ENCODE peak calls at places on chromosomes 7 and 10, in four cellular contexts. C, P, G and R are unnamed samples.

GRCh38 chr10:68125770-68126169 is 16.5 kb downstream of the MYPN start:
- DNase-seq in C (no peak), P (no peak), G (no peak), R (no peak)

GRCh38 chr7:141702047-141702567 is at the start of gene DENND11:
- DNase-seq in C (peak; percentile 20), P (peak; percentile 45), G (peak; percentile 18), R (peak; percentile 64)

GRCh38 chr7:156832195-156832877 is 60.6 kb downstream of the LMBR1 start:
- DNase-seq in C (no peak), P (no peak), G (no peak), R (no peak)

GRCh38 chr7:121451367-121452073 is 55.4 kb upstream of the FAM3C start:
- DNase-seq in C (peak; percentile 24), P (no peak), G (no peak), R (no peak)

GRCh38 chr7:101792051-101792651 is 25.3 kb upstream of the CUX1 start:
- DNase-seq in C (peak; percentile 61), P (peak; percentile 78), G (no peak), R (peak; percentile 97)

GRCh38 chr10:78559514-78560392 is 509.0 kb upstream of the ZMIZ1 start:
- DNase-seq in C (no peak), P (no peak), G (no peak), R (no peak)

GRCh38 chr7:15495170-15495569 is 66.6 kb downstream of the AGMO start:
- DNase-seq in C (no peak), P (no peak), G (peak; percentile 5), R (no peak)

GRCh38 chr10:51397695-51398094 is 301.7 kb downstream of the CSTF2T start:
- DNase-seq in C (peak; percentile 82), P (peak; percentile 76), G (peak; percentile 75), R (peak; percentile 88)

GRCh38 chr7:144452064-144452463 is 48.6 kb upstream of the NOBOX start:
- DNase-seq in C (no peak), P (no peak), G (no peak), R (peak; percentile 18)

GRCh38 chr7:144455040-144455404 is 51.5 kb upstream of the NOBOX start:
- DNase-seq in C (no peak), P (no peak), G (no peak), R (no peak)

GRCh38 chr7:144459635-144460034 is 56.1 kb upstream of the NOBOX start:
- DNase-seq in C (no peak), P (no peak), G (no peak), R (no peak)

DNA sequence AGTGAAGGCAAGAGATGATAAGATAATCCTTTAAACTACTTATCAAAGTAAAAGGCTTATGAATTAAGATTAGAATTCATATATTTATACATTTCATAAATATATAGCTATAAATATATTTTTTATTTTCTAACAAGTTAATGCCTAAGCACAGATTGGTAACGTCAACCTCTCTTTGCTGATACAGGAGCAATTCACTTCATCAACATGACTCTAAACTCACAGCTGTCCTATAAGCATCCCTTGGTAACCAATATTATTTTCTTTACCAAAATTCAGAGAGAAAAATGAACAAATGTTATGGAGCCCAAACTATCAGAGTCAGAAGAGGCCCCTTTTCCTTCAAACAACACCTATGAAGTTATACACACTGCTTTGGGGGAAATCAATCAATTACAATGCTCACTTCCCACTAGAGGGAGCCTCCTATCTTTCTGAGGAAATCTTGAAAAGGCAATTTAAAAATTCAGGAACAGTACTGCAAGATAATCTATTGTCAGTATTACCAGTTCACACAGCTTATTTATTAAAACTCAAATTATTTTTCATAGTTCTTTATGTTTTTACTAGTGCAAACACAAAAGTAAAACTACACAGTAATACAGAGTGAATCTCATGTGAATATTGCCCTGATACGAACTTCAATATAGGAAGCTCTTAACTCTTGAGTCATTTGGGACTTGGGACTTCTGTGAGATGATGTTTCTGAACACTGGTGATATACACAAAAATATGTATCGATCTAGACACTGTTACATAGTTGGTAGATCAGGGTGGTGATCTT is 51.0 kb upstream of the NOBOX start:
- DNase-seq in C (peak; percentile 13), P (peak; percentile 10), G (peak; percentile 6), R (peak; percentile 17)
- TF ChIP-seq CTCF in C (peak; percentile 61), P (peak; percentile 37), G (peak; percentile 56), R (peak; percentile 39)

GRCh38 chr7:159118623-159119022 is 26.0 kb downstream of the VIPR2 start:
- DNase-seq in C (no peak), P (no peak), G (no peak), R (no peak)

GRCh38 chr7:159119851-159120539 is 24.7 kb downstream of the VIPR2 start:
- DNase-seq in C (no peak), P (no peak), G (no peak), R (no peak)

GRCh38 chr7:159118220-159118595 is 26.5 kb downstream of the VIPR2 start:
- DNase-seq in C (no peak), P (no peak), G (no peak), R (no peak)

GRCh38 chr7:159120540-159120919 is 24.1 kb downstream of the VIPR2 start:
- DNase-seq in C (no peak), P (no peak), G (no peak), R (no peak)

GRCh38 chr7:159119026-159119741 is 25.5 kb downstream of the VIPR2 start:
- DNase-seq in C (no peak), P (no peak), G (no peak), R (no peak)
- TF ChIP-seq CTCF in C (no peak), P (no peak), G (no peak), R (no peak)

DNA sequence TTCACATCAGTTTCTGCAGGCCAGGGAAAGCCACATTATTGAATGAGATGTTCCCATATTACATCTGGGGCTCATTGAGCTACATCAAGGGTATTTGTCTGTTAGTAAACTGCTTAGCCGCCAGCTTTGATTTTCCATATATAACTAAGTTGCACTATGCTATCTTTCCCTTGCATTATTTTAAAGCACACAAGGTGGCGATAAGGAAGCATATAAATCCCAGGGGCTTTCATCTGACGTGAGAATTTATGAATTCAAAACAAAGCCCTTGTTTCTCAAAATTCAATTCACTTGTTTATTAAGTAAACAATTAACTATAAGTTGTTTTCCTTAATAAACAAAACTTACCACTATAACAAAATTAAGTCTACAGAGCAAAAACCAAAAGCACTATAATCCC is 334.1 kb upstream of the TPK1 start:
- DNase-seq in C (no peak), P (peak; percentile 1), G (peak; percentile 69), R (peak; percentile 23)
- TF ChIP-seq CTCF in C (no peak), P (no peak), G (peak; percentile 44), R (no peak)

GRCh38 chr7:99997545-99998137 is 17.8 kb upstream of the ZKSCAN1 start:
- DNase-seq in C (peak; percentile 36), P (peak; percentile 38), G (peak; percentile 46), R (peak; percentile 20)
- TF ChIP-seq CTCF in C (peak; percentile 2), P (peak; percentile 18), G (peak; percentile 28), R (no peak)